ENCODE peak calls at places on chromosomes 11 and 22, in eight cellular contexts. One of them, this sample, is unnamed.

GRCh38 chr11:30282289-30282631 is 40.6 kb upstream of the ARL14EP start:
- DNase-seq in prostate gland: no peak
- DNase-seq in sigmoid colon: no peak
- DNase-seq in IMR-90: no peak
- DNase-seq in heart left ventricle: no peak
- DNase-seq in body of pancreas: no peak
- DNase-seq in A549: no peak
- DNase-seq in uterus: no peak
- DNase-seq in this sample: no peak

GRCh38 chr22:20448630-20449029 is 11.0 kb upstream of the SCARF2 start:
- DNase-seq in prostate gland: no peak
- DNase-seq in sigmoid colon: no peak
- DNase-seq in IMR-90: no peak
- DNase-seq in heart left ventricle: no peak
- DNase-seq in body of pancreas: no peak
- DNase-seq in A549: no peak
- DNase-seq in uterus: no peak
- DNase-seq in this sample: no peak

GRCh38 chr11:1752907-1753425 is 2.6 kb upstream of the IFITM10 start:
- DNase-seq in prostate gland: no peak
- DNase-seq in sigmoid colon: no peak
- DNase-seq in IMR-90: no peak
- DNase-seq in heart left ventricle: no peak
- DNase-seq in body of pancreas: no peak
- DNase-seq in A549: no peak
- DNase-seq in uterus: no peak
- DNase-seq in this sample: no peak

GRCh38 chr11:67276821-67277230 is 10.6 kb downstream of the GRK2 start:
- DNase-seq in prostate gland: no peak
- DNase-seq in sigmoid colon: peak
- DNase-seq in IMR-90: peak
- DNase-seq in heart left ventricle: peak
- DNase-seq in body of pancreas: peak
- DNase-seq in A549: no peak
- DNase-seq in uterus: no peak
- DNase-seq in this sample: peak

GRCh38 chr11:26599876-26600434 is 27.9 kb upstream of the MUC15 start:
- DNase-seq in prostate gland: no peak
- DNase-seq in sigmoid colon: no peak
- DNase-seq in IMR-90: no peak
- DNase-seq in heart left ventricle: no peak
- DNase-seq in body of pancreas: no peak
- DNase-seq in A549: no peak
- DNase-seq in uterus: no peak
- DNase-seq in this sample: no peak

GRCh38 chr11:125502198-125502597 is 6.1 kb upstream of the FEZ1 start:
- DNase-seq in prostate gland: no peak
- DNase-seq in sigmoid colon: no peak
- DNase-seq in IMR-90: no peak
- DNase-seq in heart left ventricle: no peak
- DNase-seq in body of pancreas: no peak
- DNase-seq in A549: no peak
- DNase-seq in uterus: no peak
- DNase-seq in this sample: no peak

GRCh38 chr11:727859-728748 is 19.2 kb upstream of the TALDO1 start:
- DNase-seq in prostate gland: peak
- DNase-seq in sigmoid colon: peak
- DNase-seq in IMR-90: peak
- DNase-seq in heart left ventricle: peak
- DNase-seq in body of pancreas: peak
- DNase-seq in A549: peak
- DNase-seq in uterus: peak
- DNase-seq in this sample: peak

GRCh38 chr22:49095366-49095765 is 732.3 kb downstream of the BRD1 start:
- DNase-seq in prostate gland: no peak
- DNase-seq in sigmoid colon: no peak
- DNase-seq in IMR-90: no peak
- DNase-seq in heart left ventricle: no peak
- DNase-seq in body of pancreas: no peak
- DNase-seq in A549: no peak
- DNase-seq in uterus: no peak
- DNase-seq in this sample: no peak

GRCh38 chr11:75241036-75241905 is 697 bp downstream of the TPBGL start:
- DNase-seq in prostate gland: peak
- DNase-seq in sigmoid colon: peak
- DNase-seq in IMR-90: peak
- DNase-seq in heart left ventricle: peak
- DNase-seq in body of pancreas: peak
- DNase-seq in A549: peak
- DNase-seq in uterus: peak
- DNase-seq in this sample: peak

GRCh38 chr22:22865311-22866072 is 22.1 kb upstream of the IGLL5 start:
- DNase-seq in prostate gland: no peak
- DNase-seq in sigmoid colon: no peak
- DNase-seq in IMR-90: no peak
- DNase-seq in heart left ventricle: no peak
- DNase-seq in body of pancreas: no peak
- DNase-seq in A549: no peak
- DNase-seq in uterus: no peak
- DNase-seq in this sample: no peak

GRCh38 chr11:122786896-122787295 is 51.4 kb upstream of the CRTAM start:
- DNase-seq in prostate gland: no peak
- DNase-seq in sigmoid colon: no peak
- DNase-seq in IMR-90: no peak
- DNase-seq in heart left ventricle: no peak
- DNase-seq in body of pancreas: no peak
- DNase-seq in A549: no peak
- DNase-seq in uterus: no peak
- DNase-seq in this sample: no peak

GRCh38 chr11:122781378-122782040 is 56.8 kb upstream of the CRTAM start:
- DNase-seq in prostate gland: peak
- DNase-seq in sigmoid colon: peak
- DNase-seq in IMR-90: peak
- DNase-seq in heart left ventricle: peak
- DNase-seq in body of pancreas: peak
- DNase-seq in A549: peak
- DNase-seq in uterus: peak
- DNase-seq in this sample: peak

GRCh38 chr11:122785156-122785605 is 53.1 kb upstream of the CRTAM start:
- DNase-seq in prostate gland: no peak
- DNase-seq in sigmoid colon: no peak
- DNase-seq in IMR-90: no peak
- DNase-seq in heart left ventricle: no peak
- DNase-seq in body of pancreas: no peak
- DNase-seq in A549: no peak
- DNase-seq in uterus: no peak
- DNase-seq in this sample: no peak

GRCh38 chr11:122782222-122782621 is 56.1 kb upstream of the CRTAM start:
- DNase-seq in prostate gland: no peak
- DNase-seq in sigmoid colon: no peak
- DNase-seq in IMR-90: no peak
- DNase-seq in heart left ventricle: no peak
- DNase-seq in body of pancreas: no peak
- DNase-seq in A549: no peak
- DNase-seq in uterus: no peak
- DNase-seq in this sample: no peak

DNA sequence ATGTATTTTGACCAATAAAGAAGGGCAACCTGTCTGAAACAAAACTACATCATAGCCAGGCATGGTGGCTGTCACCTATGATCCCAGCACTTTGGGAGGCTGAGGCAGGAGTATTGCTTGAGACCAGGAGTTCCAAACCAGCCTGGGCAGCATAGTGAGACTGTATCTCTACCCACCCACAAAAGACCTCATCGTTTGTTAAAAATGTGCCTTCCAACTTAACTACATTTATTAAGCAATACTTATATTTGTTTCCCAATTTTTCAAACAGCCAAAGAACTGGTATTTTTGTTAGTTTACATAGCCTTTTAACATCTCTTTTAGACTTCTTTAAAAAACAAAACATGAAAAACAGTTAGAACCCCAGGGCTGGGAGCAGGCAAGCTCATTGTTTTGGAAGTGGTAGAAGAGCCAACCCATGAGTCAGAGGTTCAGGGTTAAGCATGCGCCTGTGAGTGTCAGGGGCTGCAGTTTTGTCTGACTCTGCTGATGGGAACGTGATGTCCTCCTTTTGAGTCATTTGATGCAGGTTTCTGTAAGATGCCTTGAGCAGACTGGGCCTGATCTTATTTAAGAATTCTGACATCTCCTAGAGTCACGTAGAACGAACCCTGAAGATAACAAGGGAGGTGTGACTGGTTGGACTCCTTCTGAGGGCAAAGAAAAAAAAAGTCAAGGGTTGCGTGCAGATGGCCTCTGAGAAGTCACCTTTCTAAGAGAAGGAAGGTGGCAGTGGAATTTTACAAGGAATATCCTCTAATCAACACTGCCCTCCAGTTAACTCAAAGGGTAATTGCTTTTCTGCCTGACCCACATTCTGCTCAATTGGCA is 53.8 kb upstream of the CRTAM start:
- DNase-seq in prostate gland: no peak
- DNase-seq in sigmoid colon: peak
- DNase-seq in IMR-90: peak
- DNase-seq in heart left ventricle: no peak
- DNase-seq in body of pancreas: peak
- DNase-seq in A549: no peak
- DNase-seq in uterus: peak
- DNase-seq in this sample: no peak
- TF ChIP-seq POLR2A in prostate gland: no peak
- TF ChIP-seq POLR2A in sigmoid colon: no peak
- TF ChIP-seq POLR2A in IMR-90: no peak
- TF ChIP-seq POLR2A in heart left ventricle: no peak
- TF ChIP-seq POLR2A in body of pancreas: no peak
- TF ChIP-seq POLR2A in A549: no peak
- TF ChIP-seq POLR2A in uterus: no peak
- TF ChIP-seq POLR2A in this sample: no peak

DNA sequence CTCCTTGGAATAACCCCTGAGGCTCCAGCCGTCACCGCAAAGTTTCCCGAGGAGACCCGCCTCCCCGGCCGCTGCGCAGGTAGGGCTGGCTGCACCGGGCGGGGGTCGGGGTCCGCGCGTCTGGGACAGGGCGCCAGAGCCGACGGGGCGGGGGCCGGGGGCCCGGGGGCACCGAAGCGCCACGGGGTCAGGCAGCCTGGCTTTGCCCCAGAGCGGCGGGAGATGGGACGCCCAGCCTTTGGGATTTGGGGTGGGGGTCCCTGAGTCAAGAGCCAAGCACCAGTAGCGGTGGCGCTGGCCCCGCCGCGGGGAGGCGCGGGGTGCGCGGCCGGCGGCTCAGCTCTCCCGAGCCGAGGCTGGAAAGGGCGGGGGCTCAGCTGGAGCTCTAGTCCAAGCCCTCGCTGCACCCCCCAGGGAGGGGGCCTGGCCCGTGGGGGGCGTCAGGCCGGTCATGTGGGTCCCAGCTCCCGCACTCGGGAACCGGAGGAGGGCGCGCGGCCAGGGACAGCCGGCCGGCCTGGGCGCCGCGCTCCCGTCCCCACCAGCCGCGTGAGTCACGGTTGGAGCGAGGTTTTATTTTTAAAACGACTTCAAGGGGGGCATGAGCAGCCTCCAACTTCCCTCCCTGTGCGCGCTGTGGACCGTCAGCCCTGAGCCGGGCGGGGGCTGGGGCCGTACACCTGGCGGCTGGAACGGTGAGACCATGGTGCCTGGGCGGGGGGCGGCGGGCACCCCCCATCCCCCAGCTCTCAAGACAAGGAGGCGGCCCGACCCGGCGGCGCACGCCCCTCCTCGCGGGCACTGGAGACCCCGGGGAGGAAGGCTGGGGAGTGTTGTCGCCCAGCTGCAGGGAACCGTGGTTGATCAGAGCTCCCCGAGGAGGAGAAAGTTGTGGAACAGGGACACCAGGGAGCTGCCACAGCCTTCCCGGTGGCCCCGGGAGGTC is 623 bp downstream of the FLRT1 start:
- DNase-seq in prostate gland: no peak
- DNase-seq in sigmoid colon: peak
- DNase-seq in IMR-90: peak
- DNase-seq in heart left ventricle: no peak
- DNase-seq in body of pancreas: peak
- DNase-seq in A549: no peak
- DNase-seq in uterus: peak
- DNase-seq in this sample: peak
- TF ChIP-seq CTCF in prostate gland: no peak
- TF ChIP-seq CTCF in sigmoid colon: no peak
- TF ChIP-seq CTCF in IMR-90: peak
- TF ChIP-seq CTCF in heart left ventricle: no peak
- TF ChIP-seq CTCF in body of pancreas: no peak
- TF ChIP-seq CTCF in A549: peak
- TF ChIP-seq CTCF in uterus: no peak
- TF ChIP-seq CTCF in this sample: no peak

DNA sequence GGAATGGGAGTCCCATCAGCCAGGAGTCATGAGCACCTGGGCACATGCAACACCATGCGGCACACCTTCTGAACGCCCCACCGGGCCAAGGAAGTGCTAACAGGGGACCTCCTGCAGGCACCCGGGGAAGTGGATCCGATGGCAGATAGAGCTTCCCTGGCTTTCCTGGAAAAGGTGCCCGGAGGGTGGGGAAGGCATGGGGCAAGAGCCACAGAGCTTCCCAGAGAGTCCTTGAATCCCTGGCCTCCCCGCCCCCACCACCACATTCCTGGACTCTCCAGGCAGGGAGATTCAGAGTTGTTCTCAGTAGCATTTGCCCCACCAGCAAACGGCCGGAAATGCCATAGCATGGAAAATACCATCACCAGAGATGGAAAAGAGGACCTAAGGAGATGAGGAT is 8.3 kb downstream of the TRIM29 start:
- DNase-seq in prostate gland: no peak
- DNase-seq in sigmoid colon: peak
- DNase-seq in IMR-90: no peak
- DNase-seq in heart left ventricle: peak
- DNase-seq in body of pancreas: no peak
- DNase-seq in A549: no peak
- DNase-seq in uterus: no peak
- DNase-seq in this sample: no peak
- H3K4me3 ChIP-seq in prostate gland: no peak
- H3K4me3 ChIP-seq in sigmoid colon: no peak
- H3K4me3 ChIP-seq in IMR-90: no peak
- H3K4me3 ChIP-seq in heart left ventricle: no peak
- H3K4me3 ChIP-seq in body of pancreas: no peak
- H3K4me3 ChIP-seq in A549: no peak
- H3K4me3 ChIP-seq in uterus: no peak
- H3K4me3 ChIP-seq in this sample: no peak

DNA sequence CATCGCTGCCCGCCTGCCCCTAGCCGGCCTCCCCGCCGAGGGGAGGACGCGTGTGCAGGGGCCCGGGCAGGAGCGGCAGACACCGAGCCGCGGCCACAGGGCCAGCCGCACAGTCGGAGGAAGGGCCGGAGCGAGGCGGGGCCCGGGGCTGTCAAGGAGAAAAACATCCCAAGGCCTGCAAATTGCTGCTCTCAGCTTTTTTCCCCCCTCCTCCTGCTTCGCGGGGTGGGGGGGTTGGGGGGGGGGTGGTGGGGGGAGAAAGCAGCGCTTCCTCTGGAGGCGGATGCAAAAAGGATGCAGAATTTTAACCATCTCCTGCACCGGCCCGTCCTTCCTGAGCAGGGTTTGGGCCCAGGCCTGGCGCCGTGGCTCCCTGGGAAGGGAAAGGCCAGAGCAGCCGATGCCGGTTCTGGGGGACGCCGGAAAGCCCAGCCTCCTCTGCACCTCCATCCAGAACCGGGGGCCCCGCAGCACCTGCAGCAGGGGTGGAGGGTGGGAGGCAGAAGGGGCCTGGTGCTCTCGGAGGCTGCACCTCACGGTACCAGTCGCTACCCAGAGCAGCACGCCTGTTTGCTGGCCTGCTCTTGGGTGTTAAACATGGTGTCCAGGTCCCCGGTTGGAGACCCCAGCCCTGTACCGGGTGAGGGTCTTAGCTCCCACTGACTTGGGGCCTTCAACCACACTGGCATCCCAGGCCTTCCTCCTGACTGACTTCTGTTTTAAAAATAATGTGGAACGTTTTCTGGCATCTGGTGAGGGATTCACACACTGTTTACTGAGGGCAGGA is 77.3 kb upstream of the WNT7B start:
- DNase-seq in prostate gland: no peak
- DNase-seq in sigmoid colon: peak
- DNase-seq in IMR-90: peak
- DNase-seq in heart left ventricle: peak
- DNase-seq in body of pancreas: peak
- DNase-seq in A549: no peak
- DNase-seq in uterus: peak
- DNase-seq in this sample: no peak
- TF ChIP-seq POLR2A in prostate gland: peak
- TF ChIP-seq POLR2A in sigmoid colon: peak
- TF ChIP-seq POLR2A in IMR-90: no peak
- TF ChIP-seq POLR2A in heart left ventricle: no peak
- TF ChIP-seq POLR2A in body of pancreas: peak
- TF ChIP-seq POLR2A in A549: no peak
- TF ChIP-seq POLR2A in uterus: peak
- TF ChIP-seq POLR2A in this sample: no peak

This sample was measured in NB4.